ENCODE peak calls at places on chromosome 7, in four cellular contexts. B is A549, N is HepG2, V is K562. L is an unnamed sample.

GRCh38 chr7:93044147-93044810 is 73.5 kb downstream of the SAMD9 start:
- DNase-seq in B (no peak), V (no peak), N (no peak), L (no peak)

GRCh38 chr7:106114735-106115383 is 2.7 kb upstream of the SYPL1 start:
- DNase-seq in B (no peak), V (no peak), N (no peak), L (no peak)

GRCh38 chr7:12638851-12639467 is 48.5 kb upstream of the ARL4A start:
- DNase-seq in V (peak; percentile 46), B (peak; percentile 46), N (peak; percentile 43), L (no peak)

GRCh38 chr7:27132978-27133377 is 2.4 kb upstream of the HOXA4 start:
- DNase-seq in V (no peak), N (no peak), B (no peak), L (no peak)

GRCh38 chr7:131276190-131276589 is 51.5 kb upstream of the MKLN1 start:
- DNase-seq in V (no peak), B (no peak), N (no peak), L (no peak)

GRCh38 chr7:45654341-45654740 is 80.2 kb downstream of the ADCY1 start:
- DNase-seq in V (no peak), N (no peak), B (no peak), L (no peak)

GRCh38 chr7:110830778-110831177 is 260.1 kb upstream of the LRRN3 start:
- DNase-seq in B (no peak), N (peak; percentile 3), V (no peak), L (no peak)

GRCh38 chr7:43570688-43571365 is 12.1 kb upstream of the STK17A start:
- DNase-seq in N (no peak), B (no peak), V (no peak), L (no peak)

GRCh38 chr7:42186181-42186580 is 50.8 kb downstream of the GLI3 start:
- DNase-seq in B (peak; percentile 18), V (peak; percentile 14), N (no peak), L (no peak)

GRCh38 chr7:5462216-5462615 is 38.6 kb upstream of the TNRC18 start:
- DNase-seq in B (no peak), V (no peak), N (no peak), L (no peak)

GRCh38 chr7:55537458-55537825 is 34.9 kb downstream of the VOPP1 start:
- DNase-seq in V (no peak), B (no peak), N (no peak), L (no peak)

GRCh38 chr7:66043681-66044497 is 31.7 kb upstream of the ASL start:
- DNase-seq in B (no peak), N (no peak), V (no peak), L (no peak)

GRCh38 chr7:11427686-11428273 is 404.2 kb downstream of the THSD7A start:
- DNase-seq in B (peak; percentile 76), V (peak; percentile 65), N (peak; percentile 27), L (no peak)

GRCh38 chr7:13538669-13539068 is 450.8 kb downstream of the ETV1 start:
- DNase-seq in V (no peak), B (no peak), N (no peak), L (no peak)

GRCh38 chr7:150514748-150515222 is at the start of gene GIMAP7:
- DNase-seq in B (no peak), N (no peak), V (no peak), L (peak; percentile 56)

GRCh38 chr7:86962623-86963022 is 96.8 kb downstream of the ELAPOR2 start:
- DNase-seq in V (no peak), B (no peak), N (no peak), L (no peak)

GRCh38 chr7:23894891-23895569 is 185.0 kb downstream of the STK31 start:
- DNase-seq in B (no peak), V (no peak), N (no peak), L (no peak)

GRCh38 chr7:108463613-108464012 is 7.4 kb upstream of the NRCAM start:
- DNase-seq in B (no peak), V (no peak), N (no peak), L (no peak)

GRCh38 chr7:130893441-130893894 is 159.5 kb upstream of the KLF14 start:
- DNase-seq in V (no peak), B (peak; percentile 56), N (peak; percentile 27), L (no peak)

GRCh38 chr7:41889040-41889439 is 186.2 kb upstream of the INHBA start:
- DNase-seq in N (no peak), V (no peak), B (no peak), L (no peak)

GRCh38 chr7:152132812-152133211 is 107.3 kb downstream of the GALNT11 start:
- DNase-seq in B (no peak), N (no peak), V (no peak), L (no peak)

GRCh38 chr7:152128741-152129461 is 103.4 kb downstream of the GALNT11 start:
- DNase-seq in V (no peak), N (no peak), B (no peak), L (no peak)

GRCh38 chr7:152131981-152132494 is 106.6 kb downstream of the GALNT11 start:
- DNase-seq in N (no peak), V (no peak), B (no peak), L (no peak)

GRCh38 chr7:152129682-152130081 is 104.2 kb downstream of the GALNT11 start:
- DNase-seq in B (no peak), V (no peak), N (no peak), L (no peak)

DNA sequence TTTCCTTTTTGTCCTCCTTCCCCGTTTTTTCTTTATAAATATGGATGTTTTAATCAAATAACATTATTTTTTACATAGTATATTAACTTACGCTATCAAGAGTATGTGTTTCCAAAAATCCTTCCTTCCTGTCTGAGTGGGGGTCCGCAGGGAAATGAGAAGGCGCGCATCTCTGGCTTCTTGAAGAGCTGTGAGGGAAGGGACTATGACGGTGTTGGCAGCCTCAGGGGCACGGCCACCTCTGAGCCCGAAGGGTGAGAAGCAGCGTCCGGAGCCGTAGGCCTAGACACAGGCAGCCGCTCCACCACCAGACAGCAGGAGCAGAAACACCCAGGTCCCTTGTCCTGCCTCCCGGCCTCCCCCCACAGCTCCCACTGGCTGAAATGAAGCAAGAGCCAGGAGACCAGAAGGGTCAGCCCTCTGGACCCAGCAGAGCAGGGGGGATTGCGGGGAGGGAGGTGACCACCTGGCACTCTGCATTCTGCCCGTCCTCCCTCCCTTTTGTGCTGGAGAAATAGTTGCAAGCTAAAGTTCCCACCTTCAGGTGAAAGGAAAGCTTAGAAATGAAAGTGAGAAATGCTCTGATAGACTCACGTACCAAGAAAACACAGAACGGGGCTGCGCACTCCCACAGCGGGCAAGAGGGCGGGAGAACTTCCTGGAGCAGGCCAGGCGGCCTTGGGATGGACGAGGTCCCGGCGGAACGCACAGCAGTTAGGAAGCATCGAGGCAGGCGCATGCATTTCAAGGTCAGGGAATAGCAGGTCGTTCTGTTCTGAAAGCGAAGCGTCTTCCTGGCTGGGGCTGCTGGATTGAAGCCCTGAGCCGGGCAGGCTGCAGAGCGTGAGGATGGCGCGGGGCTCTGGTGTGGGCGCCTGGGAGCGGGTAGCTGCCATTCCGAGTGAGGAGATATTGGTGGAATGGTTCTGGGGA is 105.5 kb downstream of the GALNT11 start:
- DNase-seq in N (no peak), V (no peak), B (no peak), L (no peak)
- TF ChIP-seq POLR2AphosphoS2 in N (no peak), V (no peak), B (no peak), L (peak; percentile 26)

DNA sequence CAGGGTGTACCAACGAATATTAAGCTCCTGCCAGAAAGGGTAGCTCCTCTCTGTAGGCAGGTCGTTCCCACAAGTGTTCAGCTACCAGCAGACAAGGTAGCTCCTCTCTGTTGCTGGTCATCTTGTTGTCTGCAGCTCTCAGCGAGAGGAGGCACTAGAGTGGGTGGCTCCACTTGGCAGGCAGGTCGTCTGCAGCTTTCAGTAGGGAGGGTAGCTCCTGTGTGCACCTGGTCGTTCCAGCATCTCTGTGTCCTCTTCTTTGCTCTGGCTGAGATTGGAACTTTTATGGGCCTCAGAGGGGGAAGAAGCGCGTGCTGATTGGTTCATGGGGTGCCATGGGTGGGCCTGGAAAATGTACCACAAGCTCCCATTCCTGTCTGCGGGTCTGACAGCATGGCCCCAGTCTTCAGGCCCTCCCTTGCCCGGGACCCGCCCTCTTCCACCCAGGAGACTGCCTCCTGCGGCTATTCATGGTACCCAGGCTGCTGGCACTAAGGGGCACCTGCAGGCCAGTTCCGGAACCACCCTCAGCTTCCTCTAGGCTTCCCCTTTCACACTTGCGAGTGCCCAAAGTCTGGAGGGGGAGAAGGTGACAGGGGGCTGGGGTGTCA is 63.9 kb upstream of the CACNA2D1 start:
- DNase-seq in N (no peak), B (no peak), V (no peak), L (no peak)
- TF ChIP-seq POLR2AphosphoS2 in N (no peak), B (no peak), V (no peak), L (no peak)

DNA sequence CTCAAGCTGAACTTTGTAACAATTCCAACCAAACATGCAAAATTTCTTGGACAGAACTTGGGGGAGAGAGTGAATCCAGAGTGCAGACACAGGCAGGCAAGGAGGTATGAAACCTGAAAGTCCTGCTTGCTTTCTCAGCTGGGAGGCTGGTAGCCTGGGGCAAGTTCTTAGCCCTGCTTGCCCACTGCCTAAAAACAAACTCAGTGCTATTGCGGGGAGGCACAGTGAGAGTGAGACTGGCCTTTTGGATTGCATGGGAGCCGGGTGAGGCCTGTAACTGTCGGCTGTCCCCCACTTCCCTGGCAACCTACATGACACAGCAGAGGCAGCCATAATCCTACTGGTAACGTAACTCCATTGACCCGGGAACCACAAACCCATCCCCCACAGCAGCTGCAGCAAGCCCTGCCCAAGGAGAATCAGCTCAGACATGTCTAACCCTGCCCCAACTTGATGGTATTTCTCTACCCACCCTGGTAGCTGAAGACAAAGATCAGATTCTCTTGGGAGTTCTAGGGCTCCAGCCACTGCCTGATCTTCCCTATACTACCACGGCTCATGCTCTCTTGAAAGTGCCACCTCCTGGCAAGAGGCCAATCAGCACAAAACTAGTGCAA is 663.6 kb downstream of the GRM8 start:
- DNase-seq in B (no peak), V (no peak), N (no peak), L (no peak)
- TF ChIP-seq POLR2AphosphoS2 in B (no peak), V (no peak), N (no peak), L (no peak)

GRCh38 chr7:18583305-18583704 is 87.8 kb downstream of the HDAC9 start:
- DNase-seq in N (no peak), B (no peak), V (no peak), L (no peak)
- TF ChIP-seq POLR2AphosphoS2 in N (no peak), B (no peak), V (no peak), L (no peak)

DNA sequence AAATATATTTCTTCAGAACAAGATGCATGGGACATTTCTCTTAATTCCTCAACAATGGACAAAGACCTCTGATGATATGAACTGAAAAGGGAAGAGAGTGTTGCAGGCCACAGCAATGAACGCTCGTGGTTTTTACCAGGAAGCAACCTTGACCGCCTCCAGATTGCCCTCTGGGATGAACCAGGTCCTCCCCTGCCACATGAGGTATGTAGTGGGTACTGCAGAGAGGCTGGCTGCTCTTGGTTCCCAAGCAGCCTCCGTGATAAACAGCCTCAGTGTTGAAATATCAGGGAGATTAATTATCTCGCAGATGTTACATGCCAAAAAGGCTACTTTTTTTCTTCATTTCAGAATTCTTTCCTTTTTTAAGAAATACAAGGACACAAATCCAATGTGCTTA is 338.8 kb downstream of the ELMO1 start:
- DNase-seq in N (peak; percentile 35), B (no peak), V (no peak), L (no peak)
- TF ChIP-seq POLR2AphosphoS2 in N (no peak), B (no peak), V (no peak), L (no peak)

GRCh38 chr7:157502701-157503111 is 165.9 kb downstream of the DNAJB6 start:
- DNase-seq in B (no peak), V (no peak), N (no peak), L (no peak)
- TF ChIP-seq POLR2AphosphoS2 in B (no peak), V (no peak), N (no peak), L (no peak)

GRCh38 chr7:116188-116981 is 76.0 kb upstream of the FAM20C start:
- DNase-seq in N (no peak), V (no peak), B (no peak), L (no peak)
- TF ChIP-seq POLR2AphosphoS2 in N (no peak), V (no peak), B (no peak), L (no peak)

GRCh38 chr7:144835166-144835611 is 664 bp downstream of the TPK1 start:
- DNase-seq in B (peak; percentile 55), N (peak; percentile 1), V (peak; percentile 68), L (peak; percentile 21)
- TF ChIP-seq POLR2AphosphoS2 in B (no peak), N (no peak), V (no peak), L (no peak)